ENCODE peak calls at places on chromosomes 13 and 19, in five cellular contexts. E is breast epithelium, H is HepG2, X is sigmoid colon, F is HCT116. L is an unnamed sample.

GRCh38 chr19:12983561-12984142 is 11.6 kb upstream of the NFIX start:
- DNase-seq in X (peak), H (peak), F (peak), E (peak), L (peak)

GRCh38 chr13:82962422-82962821 is 919.9 kb downstream of the SLITRK1 start:
- DNase-seq in F (no peak), X (no peak), H (no peak), E (no peak), L (no peak)

GRCh38 chr13:41222259-41222852 is 28.0 kb upstream of the KBTBD7 start:
- DNase-seq in H (peak), X (no peak), E (no peak), F (peak), L (peak)

GRCh38 chr13:45658586-45659235 is 43.2 kb upstream of the ERICH6B start:
- DNase-seq in H (no peak), E (no peak), F (no peak), X (no peak), L (no peak)

GRCh38 chr19:18905058-18905456 is 9.1 kb upstream of the CERS1 start:
- DNase-seq in H (no peak), X (no peak), E (no peak), F (no peak), L (no peak)

GRCh38 chr13:50646070-50646469 is 197.4 kb downstream of the DLEU7 start:
- DNase-seq in H (no peak), E (no peak), F (no peak), X (no peak), L (no peak)

GRCh38 chr19:23788415-23788814 is 29.7 kb upstream of the ZNF681 start:
- DNase-seq in E (no peak), F (no peak), H (no peak), X (no peak), L (no peak)

GRCh38 chr13:30877335-30877734 is 28.7 kb upstream of the MEDAG start:
- DNase-seq in X (no peak), H (no peak), F (no peak), E (no peak), L (no peak)

GRCh38 chr13:85693889-85694511 is 105.2 kb downstream of the SLITRK6 start:
- DNase-seq in E (no peak), F (no peak), X (no peak), H (no peak), L (peak)

GRCh38 chr19:45152504-45153338 is 8.1 kb downstream of the NKPD1 start:
- DNase-seq in F (no peak), E (no peak), H (no peak), X (no peak), L (peak)

GRCh38 chr13:110340812-110341444 is 33.8 kb downstream of the COL4A2 start:
- DNase-seq in H (no peak), X (peak), F (no peak), E (no peak), L (no peak)

GRCh38 chr13:80189889-80190597 is 150.9 kb downstream of the SPRY2 start:
- DNase-seq in H (no peak), X (no peak), E (no peak), F (no peak), L (no peak)

GRCh38 chr19:44848036-44848804 is 2.1 kb downstream of the NECTIN2 start:
- DNase-seq in X (peak), H (no peak), E (no peak), F (no peak), L (no peak)

GRCh38 chr13:34900288-34900739 is 41.8 kb upstream of the NBEA start:
- DNase-seq in F (no peak), X (no peak), H (no peak), E (no peak), L (no peak)

GRCh38 chr19:35935911-35936737 is at the start of gene LRFN3:
- DNase-seq in E (no peak), H (peak), X (peak), F (peak), L (no peak)

DNA sequence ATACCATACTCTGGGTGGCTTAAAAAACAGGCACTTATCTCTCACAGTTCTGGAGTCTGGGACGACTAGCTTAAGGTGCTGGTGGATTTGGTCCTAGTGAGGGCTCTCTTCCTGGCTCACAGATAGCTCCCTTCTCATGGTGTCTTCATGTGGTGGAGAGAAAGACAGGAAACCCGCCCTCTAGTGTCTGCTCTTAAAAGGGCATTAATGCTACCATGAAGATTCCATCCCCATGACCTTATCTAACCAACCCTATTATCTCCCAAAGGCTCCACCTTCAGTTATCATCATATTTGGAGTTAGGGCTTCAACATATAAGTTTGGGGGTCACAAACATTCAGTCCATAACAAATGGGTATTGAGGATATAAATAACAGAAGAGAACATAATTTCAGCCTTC is 139.4 kb downstream of the HS6ST3 start:
- DNase-seq in X (no peak), F (peak), H (peak), E (no peak), L (no peak)
- TF ChIP-seq CTCF in X (no peak), F (no peak), H (peak), E (no peak), L (peak)

GRCh38 chr19:850221-850978 is 1.7 kb upstream of the ELANE start:
- DNase-seq in H (no peak), F (no peak), E (peak), X (peak), L (peak)
- TF ChIP-seq POLR2AphosphoS5 in H (no peak), F (no peak), E (peak), X (peak), L (peak)

GRCh38 chr19:31249217-31249616 is 100.0 kb downstream of the TSHZ3 start:
- DNase-seq in X (no peak), F (no peak), H (no peak), E (no peak), L (no peak)
- TF ChIP-seq CTCF in X (no peak), F (no peak), H (peak), E (no peak), L (no peak)

DNA sequence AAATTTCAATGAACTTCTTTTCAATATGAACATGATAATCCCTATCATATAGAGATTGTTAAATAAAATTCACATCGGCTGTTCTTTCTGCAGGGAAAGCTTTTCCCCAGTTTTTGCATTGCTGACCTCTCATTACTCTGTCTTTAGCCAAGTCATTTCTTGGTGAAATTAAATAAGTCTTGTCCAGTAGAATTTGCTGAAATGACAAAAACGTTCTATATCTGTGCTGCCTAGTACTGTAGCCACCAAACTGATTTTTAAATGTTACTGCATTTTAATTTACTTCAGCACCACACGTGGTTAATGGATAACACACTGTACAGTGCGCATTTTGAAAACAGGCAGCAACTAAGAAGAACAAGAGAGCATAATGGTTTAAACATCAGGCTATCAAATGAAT is 178.9 kb downstream of the LIG4 start:
- DNase-seq in X (no peak), H (no peak), F (no peak), E (no peak), L (no peak)
- TF ChIP-seq POLR2AphosphoS5 in X (no peak), H (no peak), F (no peak), E (no peak), L (no peak)

GRCh38 chr19:46824887-46825730 is 25.5 kb downstream of the AP2S1 start:
- DNase-seq in X (no peak), E (no peak), H (no peak), F (no peak), L (peak)
- TF ChIP-seq CTCF in X (no peak), E (no peak), H (no peak), F (no peak), L (no peak)

GRCh38 chr13:113863511-113864302 is at the start of gene GAS6:
- DNase-seq in H (no peak), E (peak), X (no peak), F (no peak), L (no peak)
- TF ChIP-seq POLR2AphosphoS5 in H (no peak), E (no peak), X (no peak), F (peak), L (no peak)

GRCh38 chr19:7925171-7925837 is 631 bp downstream of the CTXN1 start:
- DNase-seq in E (no peak), H (peak), F (peak), X (peak), L (peak)

GRCh38 chr19:7924651-7925170 is 1.2 kb downstream of the CTXN1 start:
- DNase-seq in E (no peak), X (no peak), H (no peak), F (no peak), L (no peak)

GRCh38 chr19:7927605-7928333 is 1.8 kb upstream of the CTXN1 start:
- DNase-seq in X (no peak), E (no peak), F (no peak), H (no peak), L (no peak)

GRCh38 chr19:7926727-7927604 is 1.0 kb upstream of the CTXN1 start:
- DNase-seq in H (no peak), F (no peak), X (no peak), E (no peak), L (no peak)

DNA sequence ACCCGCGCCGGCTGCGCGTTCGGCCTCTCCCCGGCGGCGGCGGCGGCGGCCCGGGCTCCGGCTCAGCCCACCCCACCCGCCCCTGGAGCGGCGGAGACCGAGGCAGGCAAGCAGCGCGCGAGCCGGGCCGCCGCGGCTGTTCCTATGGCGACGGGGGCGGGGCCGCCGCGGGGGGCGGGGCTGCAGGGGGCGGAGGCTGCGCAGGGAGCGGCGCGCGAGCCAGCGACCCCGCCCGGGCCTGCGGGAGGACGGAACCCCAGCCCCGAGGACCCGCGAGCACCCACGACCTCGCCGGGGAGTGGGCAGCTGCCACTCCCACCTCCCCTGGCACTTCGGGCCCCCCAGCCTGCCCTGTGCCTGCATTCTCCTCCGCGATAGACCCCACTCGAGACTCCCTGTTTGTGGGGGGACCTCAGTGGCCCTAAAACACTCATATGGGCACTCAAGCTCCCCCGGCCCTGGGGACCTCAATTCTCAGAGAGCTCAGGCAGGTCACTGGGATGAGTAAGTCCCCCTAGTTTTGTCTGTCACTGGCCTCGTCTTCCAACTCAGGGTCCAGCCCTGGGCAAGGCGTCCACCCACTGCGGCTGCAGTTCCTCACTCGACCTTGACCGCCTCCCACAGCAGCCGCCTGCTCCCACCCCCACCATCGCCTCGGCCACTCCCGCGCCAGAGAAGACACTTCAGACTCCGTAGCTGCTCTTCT is at the start of gene CTXN1:
- DNase-seq in F (no peak), E (peak), X (peak), H (no peak), L (peak)
- TF ChIP-seq CTCF in F (no peak), E (no peak), X (no peak), H (no peak), L (no peak)

DNA sequence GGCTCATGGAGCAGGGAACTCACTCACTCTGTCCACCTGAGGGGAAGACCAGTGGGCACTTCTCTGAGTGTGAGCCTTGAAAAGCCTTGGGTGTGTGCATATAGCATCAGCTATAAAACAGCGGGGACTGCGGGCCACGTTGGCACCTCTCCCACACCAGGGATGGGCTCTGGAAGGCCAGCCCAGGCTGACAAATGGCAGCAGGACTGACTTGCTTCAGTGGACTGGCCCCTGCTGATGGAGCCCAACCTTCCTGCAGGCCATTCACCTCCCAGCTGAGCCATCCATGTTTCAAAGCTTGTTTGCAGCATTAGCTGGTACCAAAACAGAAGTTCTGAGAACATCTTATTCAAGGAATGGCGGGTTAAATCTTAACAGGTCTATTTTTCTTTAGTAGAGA is 21.0 kb downstream of the TSHZ3 start:
- DNase-seq in X (no peak), E (no peak), F (no peak), H (no peak), L (no peak)
- TF ChIP-seq POLR2AphosphoS5 in X (no peak), E (no peak), F (no peak), H (no peak), L (no peak)

GRCh38 chr19:40380199-40381037 is 9.6 kb downstream of the HIPK4 start:
- DNase-seq in X (no peak), E (no peak), H (no peak), F (no peak), L (no peak)
- TF ChIP-seq CTCF in X (no peak), E (no peak), H (no peak), F (no peak), L (no peak)

GRCh38 chr13:39875111-39875510 is 219.6 kb downstream of the COG6 start:
- DNase-seq in E (no peak), F (no peak), H (no peak), X (no peak), L (no peak)

GRCh38 chr13:39875583-39875982 is 220.1 kb downstream of the COG6 start:
- DNase-seq in H (no peak), F (no peak), X (no peak), E (no peak), L (no peak)

GRCh38 chr13:39877134-39877533 is 221.7 kb downstream of the COG6 start:
- DNase-seq in F (no peak), H (no peak), X (no peak), E (no peak), L (no peak)

GRCh38 chr13:39876258-39876657 is 220.8 kb downstream of the COG6 start:
- DNase-seq in X (no peak), E (no peak), F (no peak), H (no peak), L (no peak)

DNA sequence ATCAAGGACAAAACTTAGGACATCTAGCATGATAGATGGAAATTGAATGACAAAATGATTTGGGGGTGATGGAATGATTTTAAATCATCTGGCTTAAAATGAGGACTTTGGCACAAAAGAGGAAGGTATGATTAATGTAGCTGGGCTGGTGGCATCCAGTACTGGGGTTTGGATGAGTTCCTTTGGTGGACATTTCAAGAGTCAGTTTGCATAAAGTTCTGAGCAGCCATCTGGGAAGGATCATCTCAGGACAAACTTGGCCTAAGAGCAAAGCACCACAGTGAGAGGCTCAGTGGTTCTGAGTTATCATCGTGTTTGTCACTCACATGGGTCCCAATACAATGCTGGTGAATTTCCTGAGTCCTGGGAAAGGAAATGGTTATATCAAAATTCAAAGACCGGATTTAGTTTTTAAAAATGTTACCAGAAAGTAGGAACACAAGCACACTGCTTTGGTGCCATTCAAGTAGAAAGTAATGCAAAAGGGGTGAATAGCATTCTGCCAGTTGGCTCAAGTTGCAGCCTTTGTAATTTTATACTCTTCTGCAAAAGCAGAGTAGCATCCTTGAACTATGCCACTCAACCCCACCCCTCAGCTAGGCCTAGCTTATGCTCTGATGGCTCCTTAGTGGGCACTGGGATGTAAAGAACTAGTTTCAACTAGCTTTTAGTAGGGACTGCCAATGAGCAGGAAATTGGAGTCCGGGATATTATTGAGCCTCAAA is 219.0 kb downstream of the COG6 start:
- DNase-seq in E (no peak), X (no peak), F (no peak), H (no peak), L (no peak)
- TF ChIP-seq POLR2AphosphoS5 in E (no peak), X (peak), F (no peak), H (no peak), L (no peak)